ENCODE peak calls at places on chromosomes 2 and 18, in eight cellular contexts. O, Q, U, X, N, B, M and D are unnamed samples.

GRCh38 chr18:63476666-63477065 is at the start of gene SERPINB5:
- DNase-seq in O (no peak), M (no peak), Q (no peak), N (no peak), X (no peak), U (no peak), B (no peak), D (no peak)

GRCh38 chr18:22200611-22201225 is 31.3 kb downstream of the GATA6 start:
- DNase-seq in N (no peak), Q (no peak), M (no peak), U (no peak), O (no peak), B (no peak), X (peak), D (no peak)

GRCh38 chr2:170122883-170123547 is 54.9 kb upstream of the MYO3B start:
- DNase-seq in U (peak), O (peak), X (no peak), B (no peak), Q (no peak), N (no peak), M (peak), D (no peak)

GRCh38 chr18:32267463-32267862 is 77.6 kb downstream of the MEP1B start:
- DNase-seq in N (no peak), B (no peak), X (no peak), Q (no peak), U (no peak), M (no peak), O (no peak), D (no peak)

GRCh38 chr2:54575379-54575888 is 119.3 kb downstream of the SPTBN1 start:
- DNase-seq in Q (no peak), O (no peak), M (peak), N (no peak), X (no peak), B (no peak), U (peak), D (no peak)

GRCh38 chr2:202418511-202418910 is 42.4 kb downstream of the BMPR2 start:
- DNase-seq in O (no peak), M (no peak), B (peak), N (no peak), X (no peak), Q (no peak), U (no peak), D (no peak)

GRCh38 chr2:39469807-39470206 is 32.7 kb upstream of the MAP4K3 start:
- DNase-seq in B (peak), M (peak), X (no peak), U (peak), N (peak), O (peak), Q (no peak), D (no peak)

GRCh38 chr2:158497486-158497885 is 40.7 kb downstream of the PKP4 start:
- DNase-seq in U (peak), N (no peak), O (no peak), Q (no peak), B (no peak), X (no peak), M (peak), D (no peak)

GRCh38 chr2:14199040-14199439 is 433.5 kb upstream of the LRATD1 start:
- DNase-seq in Q (no peak), N (no peak), B (no peak), X (no peak), M (no peak), O (no peak), U (peak), D (no peak)

GRCh38 chr2:191976436-191976835 is 129.5 kb upstream of the CAVIN2 start:
- DNase-seq in N (no peak), O (peak), M (peak), X (no peak), Q (no peak), B (no peak), U (peak), D (no peak)

GRCh38 chr2:239609162-239609561 is 208.3 kb upstream of the HDAC4 start:
- DNase-seq in X (no peak), B (no peak), Q (no peak), U (no peak), O (no peak), M (no peak), N (no peak), D (no peak)

GRCh38 chr2:195575879-195576391 is 81.1 kb upstream of the SLC39A10 start:
- DNase-seq in O (no peak), B (no peak), M (peak), Q (no peak), X (no peak), U (peak), N (peak), D (no peak)

GRCh38 chr2:96687711-96688640 is 45.4 kb downstream of the FER1L5 start:
- DNase-seq in N (no peak), B (no peak), M (no peak), U (no peak), O (no peak), Q (no peak), X (no peak), D (no peak)

GRCh38 chr2:77713412-77713811 is 191.2 kb upstream of the LRRTM4 start:
- DNase-seq in O (no peak), X (no peak), M (no peak), B (no peak), Q (no peak), N (no peak), U (no peak), D (no peak)

GRCh38 chr2:79855264-79856006 is 342.6 kb downstream of the CTNNA2 start:
- DNase-seq in X (no peak), N (no peak), U (peak), Q (no peak), B (peak), O (no peak), M (peak), D (no peak)

GRCh38 chr18:21450503-21450902 is 150.0 kb downstream of the ESCO1 start:
- DNase-seq in Q (no peak), M (no peak), U (no peak), B (no peak), X (no peak), N (no peak), O (no peak), D (no peak)

GRCh38 chr2:159961005-159961404 is 101.4 kb downstream of the PLA2R1 start:
- DNase-seq in M (peak), N (no peak), O (no peak), U (no peak), B (no peak), X (no peak), Q (no peak), D (no peak)

GRCh38 chr18:3921826-3922225 is 471.9 kb downstream of the TGIF1 start:
- DNase-seq in Q (no peak), M (no peak), N (no peak), U (no peak), B (no peak), X (no peak), O (no peak), D (no peak)

GRCh38 chr2:161207941-161208340 is 47.7 kb downstream of the TANK start:
- DNase-seq in O (no peak), Q (no peak), N (no peak), U (no peak), M (peak), B (no peak), X (no peak), D (no peak)

GRCh38 chr18:3931013-3931315 is 481.0 kb downstream of the TGIF1 start:
- DNase-seq in B (no peak), M (no peak), U (no peak), N (no peak), Q (no peak), X (no peak), O (no peak), D (no peak)

GRCh38 chr2:18924905-18925691 is 335.7 kb upstream of the NT5C1B start:
- DNase-seq in X (no peak), U (no peak), M (peak), N (no peak), Q (no peak), O (peak), B (no peak), D (no peak)

GRCh38 chr2:15800489-15801329 is 139.6 kb upstream of the MYCN start:
- DNase-seq in N (no peak), M (no peak), U (no peak), O (no peak), Q (no peak), B (peak), X (no peak), D (no peak)

GRCh38 chr18:64803471-64803870 is 654.6 kb upstream of the LINC00305 start:
- DNase-seq in M (no peak), O (no peak), Q (no peak), N (no peak), B (no peak), U (no peak), X (no peak), D (no peak)